ENCODE peak calls at places on chromosomes 12 and 14, in four cellular contexts. One of them, this sample, is unnamed.

GRCh38 chr14:52801014-52801708 is 9.8 kb upstream of the GNPNAT1 start:
- DNase-seq in activated CD4-positive, CD25-positive, alpha-beta regulatory T cell treated with anti-CD3 and anti-CD28 coated beads, Interleukin-2, amount 50 U/mL, for 16 hours: no peak
- DNase-seq in foreskin keratinocyte: peak; percentile 55
- DNase-seq in C1 segment of cervical spinal cord: no peak
- DNase-seq in this sample: no peak

GRCh38 chr12:77204055-77204454 is 138.7 kb upstream of the E2F7 start:
- DNase-seq in activated CD4-positive, CD25-positive, alpha-beta regulatory T cell treated with anti-CD3 and anti-CD28 coated beads, Interleukin-2, amount 50 U/mL, for 16 hours: no peak
- DNase-seq in C1 segment of cervical spinal cord: no peak
- DNase-seq in foreskin keratinocyte: peak; percentile 11
- DNase-seq in this sample: no peak

GRCh38 chr12:23569388-23569787 is 380.1 kb downstream of the SOX5 start:
- DNase-seq in activated CD4-positive, CD25-positive, alpha-beta regulatory T cell treated with anti-CD3 and anti-CD28 coated beads, Interleukin-2, amount 50 U/mL, for 16 hours: no peak
- DNase-seq in foreskin keratinocyte: no peak
- DNase-seq in C1 segment of cervical spinal cord: no peak
- DNase-seq in this sample: no peak

GRCh38 chr12:109290061-109290460 is 19.0 kb downstream of the FOXN4 start:
- DNase-seq in foreskin keratinocyte: no peak
- DNase-seq in activated CD4-positive, CD25-positive, alpha-beta regulatory T cell treated with anti-CD3 and anti-CD28 coated beads, Interleukin-2, amount 50 U/mL, for 16 hours: no peak
- DNase-seq in C1 segment of cervical spinal cord: no peak
- DNase-seq in this sample: no peak

GRCh38 chr12:67286257-67286656 is 17.1 kb downstream of the CAND1 start:
- DNase-seq in activated CD4-positive, CD25-positive, alpha-beta regulatory T cell treated with anti-CD3 and anti-CD28 coated beads, Interleukin-2, amount 50 U/mL, for 16 hours: no peak
- DNase-seq in foreskin keratinocyte: no peak
- DNase-seq in C1 segment of cervical spinal cord: no peak
- DNase-seq in this sample: no peak

GRCh38 chr12:33427071-33427470 is 12.5 kb downstream of the SYT10 start:
- DNase-seq in foreskin keratinocyte: no peak
- DNase-seq in activated CD4-positive, CD25-positive, alpha-beta regulatory T cell treated with anti-CD3 and anti-CD28 coated beads, Interleukin-2, amount 50 U/mL, for 16 hours: no peak
- DNase-seq in C1 segment of cervical spinal cord: no peak
- DNase-seq in this sample: no peak

GRCh38 chr12:96073346-96074336 is 38.3 kb upstream of the LTA4H start:
- DNase-seq in C1 segment of cervical spinal cord: no peak
- DNase-seq in foreskin keratinocyte: peak; percentile 57
- DNase-seq in activated CD4-positive, CD25-positive, alpha-beta regulatory T cell treated with anti-CD3 and anti-CD28 coated beads, Interleukin-2, amount 50 U/mL, for 16 hours: no peak
- DNase-seq in this sample: peak; percentile 84

GRCh38 chr12:132190012-132190755 is 45.9 kb downstream of the NOC4L start:
- DNase-seq in activated CD4-positive, CD25-positive, alpha-beta regulatory T cell treated with anti-CD3 and anti-CD28 coated beads, Interleukin-2, amount 50 U/mL, for 16 hours: no peak
- DNase-seq in C1 segment of cervical spinal cord: no peak
- DNase-seq in foreskin keratinocyte: no peak
- DNase-seq in this sample: no peak

GRCh38 chr12:118312578-118312977 is 60.1 kb downstream of the TAOK3 start:
- DNase-seq in C1 segment of cervical spinal cord: no peak
- DNase-seq in foreskin keratinocyte: peak; percentile 28
- DNase-seq in activated CD4-positive, CD25-positive, alpha-beta regulatory T cell treated with anti-CD3 and anti-CD28 coated beads, Interleukin-2, amount 50 U/mL, for 16 hours: no peak
- DNase-seq in this sample: peak; percentile 2

GRCh38 chr14:45610303-45610702 is 357.3 kb upstream of the MIS18BP1 start:
- DNase-seq in C1 segment of cervical spinal cord: no peak
- DNase-seq in foreskin keratinocyte: peak; percentile 52
- DNase-seq in activated CD4-positive, CD25-positive, alpha-beta regulatory T cell treated with anti-CD3 and anti-CD28 coated beads, Interleukin-2, amount 50 U/mL, for 16 hours: no peak
- DNase-seq in this sample: peak; percentile 6

GRCh38 chr14:99389171-99389826 is 91.4 kb downstream of the SETD3 start:
- DNase-seq in activated CD4-positive, CD25-positive, alpha-beta regulatory T cell treated with anti-CD3 and anti-CD28 coated beads, Interleukin-2, amount 50 U/mL, for 16 hours: no peak
- DNase-seq in foreskin keratinocyte: no peak
- DNase-seq in C1 segment of cervical spinal cord: no peak
- DNase-seq in this sample: no peak

GRCh38 chr14:44029933-44030332 is 477.1 kb downstream of the FSCB start:
- DNase-seq in foreskin keratinocyte: peak; percentile 53
- DNase-seq in activated CD4-positive, CD25-positive, alpha-beta regulatory T cell treated with anti-CD3 and anti-CD28 coated beads, Interleukin-2, amount 50 U/mL, for 16 hours: no peak
- DNase-seq in C1 segment of cervical spinal cord: no peak
- DNase-seq in this sample: peak; percentile 3